ENCODE peak calls at places on chromosomes 1 and 21, in six cellular contexts. R is astrocyte, Y is erythroblast, Z is mucosa of descending colon, T is lung, J is WERI-Rb-1. D is an unnamed sample.

GRCh38 chr1:91402023-91402422 is 2.6 kb downstream of the HFM1 start:
- DNase-seq in J (no peak), R (peak), Y (peak), Z (no peak), T (no peak), D (no peak)

GRCh38 chr1:74689800-74690696 is 16.5 kb upstream of the ERICH3 start:
- DNase-seq in Y (peak), J (peak), T (no peak), R (no peak), Z (no peak), D (no peak)

GRCh38 chr1:165075725-165076370 is 280.7 kb downstream of the LMX1A start:
- DNase-seq in Y (peak), T (no peak), R (no peak), Z (no peak), J (peak), D (no peak)

GRCh38 chr21:17506936-17507335 is 5.9 kb upstream of the CXADR start:
- DNase-seq in R (no peak), J (no peak), Y (no peak), Z (no peak), T (no peak), D (no peak)

GRCh38 chr21:15054089-15054488 is 10.7 kb downstream of the NRIP1 start:
- DNase-seq in R (no peak), Z (no peak), T (no peak), Y (peak), J (no peak), D (no peak)

GRCh38 chr1:47906009-47906432 is 91.2 kb downstream of the TRABD2B start:
- DNase-seq in J (no peak), Z (no peak), R (no peak), T (peak), Y (no peak), D (no peak)

GRCh38 chr1:155983191-155984023 is 5.1 kb upstream of the ARHGEF2 start:
- DNase-seq in R (peak), J (peak), Z (peak), Y (peak), T (peak), D (no peak)

GRCh38 chr21:36297938-36298572 is 21.9 kb upstream of the MORC3 start:
- DNase-seq in Z (peak), R (no peak), J (no peak), Y (peak), T (peak), D (peak)

GRCh38 chr1:11394592-11395229 is 84.2 kb upstream of the DISP3 start:
- DNase-seq in T (no peak), J (no peak), Z (no peak), R (no peak), Y (peak), D (no peak)

GRCh38 chr1:111904478-111905218 is 84.8 kb downstream of the KCND3 start:
- DNase-seq in T (no peak), J (no peak), R (no peak), Y (no peak), Z (no peak), D (no peak)

GRCh38 chr1:82323144-82323543 is 522.4 kb downstream of the ADGRL2 start:
- DNase-seq in R (no peak), J (no peak), Y (no peak), Z (no peak), T (no peak), D (no peak)

GRCh38 chr1:147622731-147623130 is 47.6 kb downstream of the ACP6 start:
- DNase-seq in R (peak), Z (no peak), J (no peak), Y (no peak), T (no peak), D (no peak)

GRCh38 chr1:29828526-29829447 is 592.5 kb downstream of the PTPRU start:
- DNase-seq in R (no peak), Z (no peak), T (no peak), Y (no peak), J (no peak), D (no peak)

GRCh38 chr1:218164930-218165686 is 120.0 kb upstream of the RRP15 start:
- DNase-seq in Y (no peak), Z (peak), R (peak), J (peak), T (no peak), D (no peak)

GRCh38 chr1:74523873-74524480 is 11.6 kb upstream of the LRRC53 start:
- DNase-seq in Z (no peak), T (no peak), R (no peak), J (no peak), Y (no peak), D (no peak)

GRCh38 chr21:42733037-42733632 is 79.7 kb downstream of the PDE9A start:
- DNase-seq in T (no peak), J (no peak), Y (no peak), R (peak), Z (no peak), D (no peak)

GRCh38 chr1:101291562-101292035 is 54.8 kb downstream of the S1PR1 start:
- DNase-seq in Z (no peak), T (no peak), R (peak), J (no peak), Y (no peak), D (peak)

GRCh38 chr1:186636786-186637185 is 43.4 kb downstream of the PTGS2 start:
- DNase-seq in R (no peak), J (no peak), Y (no peak), Z (no peak), T (no peak), D (no peak)

GRCh38 chr1:6536291-6536690 is 18.0 kb downstream of the NOL9 start:
- DNase-seq in T (no peak), R (no peak), J (no peak), Z (no peak), Y (no peak), D (no peak)

GRCh38 chr1:183242556-183242955 is 56.5 kb downstream of the LAMC2 start:
- DNase-seq in Y (no peak), T (no peak), R (no peak), Z (no peak), J (no peak), D (no peak)

GRCh38 chr21:46371204-46372013 is 47.5 kb downstream of the PCNT start:
- DNase-seq in J (no peak), Z (no peak), Y (no peak), T (no peak), R (no peak), D (no peak)

GRCh38 chr21:29287383-29287782 is 11.3 kb upstream of the BACH1 start:
- DNase-seq in R (no peak), J (no peak), Z (no peak), Y (no peak), T (no peak), D (peak)

GRCh38 chr1:86712088-86712860 is 7.9 kb downstream of the SH3GLB1 start:
- DNase-seq in T (no peak), Y (no peak), R (no peak), J (no peak), Z (no peak), D (no peak)

GRCh38 chr1:112718691-112719418 is 3.7 kb upstream of the PPM1J start:
- DNase-seq in T (peak), R (no peak), J (no peak), Z (peak), Y (peak), D (peak)

GRCh38 chr1:94014635-94015488 is 105.6 kb upstream of the GCLM start:
- DNase-seq in Z (no peak), T (no peak), R (no peak), J (no peak), Y (peak), D (no peak)

GRCh38 chr1:21439721-21440629 is at the start of gene NBPF3:
- DNase-seq in Y (no peak), T (peak), R (peak), J (peak), Z (peak), D (peak)